ENCODE peak calls at places on chromosome 16, in eight cellular contexts. B is body of pancreas, P is IMR-90, T is thyroid gland, Y is tibial nerve, S is ovary, D is H1, M is spleen. L is an unnamed sample. For H3K4me1 and H3K9me3, the result is how much of the 10 kb centered on the place peaks cover.

GRCh38 chr16:200388-200787 is 20.1 kb downstream of the HBQ1 start:
- DNase-seq in B (no peak), P (peak), T (no peak), Y (no peak), S (no peak), D (no peak), M (no peak), L (no peak)

GRCh38 chr16:88713568-88714419 is 7.5 kb downstream of the CTU2 start:
- DNase-seq in B (no peak), P (peak), T (no peak), Y (no peak), S (no peak), D (no peak), M (no peak), L (no peak)

GRCh38 chr16:75584108-75584507 is 17.9 kb downstream of the GABARAPL2 start:
- DNase-seq in B (no peak), P (no peak), T (no peak), Y (no peak), S (no peak), D (no peak), M (no peak), L (no peak)

GRCh38 chr16:58264961-58265479 is 29.8 kb downstream of the PRSS54 start:
- DNase-seq in B (no peak), P (peak), T (no peak), Y (no peak), S (no peak), D (no peak), M (no peak), L (no peak)

GRCh38 chr16:70523013-70523620 is at the start of gene COG4:
- DNase-seq in B (peak), P (peak), T (peak), Y (peak), S (peak), D (peak), M (peak), L (peak)

GRCh38 chr16:57563761-57564160 is 21.3 kb downstream of the ADGRG5 start:
- DNase-seq in B (no peak), P (no peak), T (no peak), Y (no peak), S (no peak), D (no peak), M (no peak), L (peak)

GRCh38 chr16:29820730-29821662 is 734 bp downstream of the MVP start:
- DNase-seq in B (peak), P (no peak), T (peak), Y (no peak), S (peak), D (no peak), M (peak), L (peak)

GRCh38 chr16:72821551-72821950 is 226.4 kb downstream of the ZFHX3 start:
- DNase-seq in B (no peak), P (no peak), T (no peak), Y (no peak), S (no peak), D (no peak), M (no peak), L (no peak)

GRCh38 chr16:19152042-19152441 is 16.0 kb upstream of the SYT17 start:
- DNase-seq in B (no peak), P (no peak), T (no peak), Y (no peak), S (no peak), D (no peak), M (no peak), L (no peak)

GRCh38 chr16:80948886-80949502 is 57.7 kb downstream of the CMC2 start:
- DNase-seq in B (no peak), P (peak), T (peak), Y (peak), S (no peak), D (no peak), M (peak), L (peak)

GRCh38 chr16:80932725-80933124 is 74.0 kb downstream of the CMC2 start:
- DNase-seq in B (peak), P (peak), T (peak), Y (peak), S (peak), D (no peak), M (no peak), L (no peak)

GRCh38 chr16:80924372-80924978 is 82.2 kb downstream of the CMC2 start:
- DNase-seq in B (peak), P (peak), T (peak), Y (peak), S (no peak), D (peak), M (no peak), L (peak)

GRCh38 chr16:66923866-66924265 is 1.5 kb downstream of the RRAD start:
- DNase-seq in B (no peak), P (no peak), T (peak), Y (no peak), S (no peak), D (no peak), M (no peak), L (no peak)
- H3K4me1 ChIP-seq in B (under half), P (under half), T (half or more), Y (half or more), S (under half), D (under half), M (under half), L (under half)

DNA sequence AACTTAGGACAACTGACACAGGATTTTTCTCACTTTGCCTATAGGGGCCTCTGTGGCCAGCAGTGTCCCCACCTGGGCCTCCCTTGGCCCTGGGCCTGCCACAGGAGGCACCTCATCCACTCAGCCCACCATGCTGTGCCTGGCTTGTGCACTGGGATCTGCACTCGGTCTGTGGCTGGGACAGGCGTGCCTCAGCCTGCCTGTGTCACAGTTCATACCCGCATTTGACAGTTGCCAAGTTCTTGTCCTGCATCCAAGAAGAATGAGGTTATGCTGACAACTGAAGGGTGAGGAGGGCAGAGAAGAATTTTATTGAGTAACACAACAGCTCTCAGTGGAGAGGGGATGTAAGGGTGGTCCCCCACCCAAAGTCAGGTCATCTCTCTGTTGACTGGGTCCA is 36.0 kb downstream of the ZFP90 start:
- DNase-seq in B (no peak), P (no peak), T (no peak), Y (no peak), S (no peak), D (no peak), M (no peak), L (no peak)
- H3K9me3 ChIP-seq in B (under half), P (half or more), T (under half), Y (under half), S (under half), D (under half), M (half or more), L (under half)

DNA sequence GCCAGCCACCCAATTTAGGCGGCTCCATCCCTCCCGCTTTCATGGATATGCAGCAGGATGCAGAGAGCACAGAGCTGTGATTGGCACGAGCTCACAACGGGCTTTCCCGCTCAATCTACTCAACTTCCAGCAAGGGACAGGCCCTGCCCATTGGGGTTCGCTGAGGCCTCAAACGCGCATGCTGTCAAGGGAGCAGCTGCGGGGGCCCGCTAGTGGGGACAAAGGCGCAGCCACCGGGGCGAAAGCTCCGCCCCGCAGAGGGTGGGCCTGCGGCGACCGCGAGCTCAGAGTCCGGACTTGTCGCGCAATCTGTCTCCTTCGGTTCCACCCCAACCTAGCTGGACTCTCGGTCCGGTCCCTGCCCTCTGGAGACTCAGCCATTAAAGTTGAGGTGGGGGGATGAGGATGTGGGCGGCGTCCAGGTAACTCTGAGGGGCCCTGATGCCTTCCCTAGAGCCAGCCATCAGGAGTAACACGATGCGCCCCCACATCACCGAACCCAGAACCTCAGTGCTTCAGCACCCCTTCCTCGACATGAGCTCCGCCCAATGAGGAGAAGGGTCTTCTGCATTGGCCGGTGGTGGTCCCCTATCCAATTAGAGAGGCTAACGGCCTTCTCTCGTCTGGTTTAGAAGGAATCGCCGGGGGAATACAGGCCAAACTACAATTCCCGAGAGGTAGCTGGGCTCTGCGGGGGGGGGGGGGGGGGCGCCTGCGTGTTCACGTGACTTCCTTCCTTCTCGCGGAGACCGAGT is 489 bp upstream of the NFATC3 start:
- DNase-seq in B (peak), P (peak), T (peak), Y (peak), S (peak), D (peak), M (peak), L (peak)
- TF ChIP-seq POLR2A in B (peak), P (peak), T (no peak), Y (peak), S (peak), D (peak), M (no peak), L (peak)

DNA sequence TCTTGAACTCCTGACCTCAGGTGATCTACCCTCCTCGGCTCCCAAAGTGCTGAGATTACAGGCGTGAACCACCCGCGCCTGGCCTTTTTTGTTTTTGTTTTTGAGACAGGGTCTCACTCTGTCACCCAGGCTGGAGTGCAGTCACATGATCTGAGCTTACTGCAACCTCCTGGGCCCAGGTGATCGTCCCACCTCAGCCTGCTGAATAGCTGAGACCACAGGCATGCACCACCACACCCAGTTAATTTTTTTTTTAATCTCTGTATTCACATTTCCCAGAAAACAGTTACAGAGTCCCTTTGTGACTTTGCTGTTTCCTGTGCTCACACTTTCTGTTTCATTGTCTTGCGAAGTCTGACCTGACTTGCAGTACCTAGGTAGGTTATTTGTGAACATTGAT is 2.7 kb downstream of the CLUAP1 start:
- DNase-seq in B (no peak), P (no peak), T (no peak), Y (no peak), S (no peak), D (no peak), M (peak), L (no peak)
- H3K4me1 ChIP-seq in B (under half), P (under half), T (under half), Y (under half), S (under half), D (under half), M (under half), L (under half)

GRCh38 chr16:64830653-64831052 is 291.2 kb downstream of the CDH11 start:
- DNase-seq in B (no peak), P (peak), T (no peak), Y (no peak), S (no peak), D (no peak), M (no peak), L (no peak)
- H3K9me3 ChIP-seq in B (under half), P (under half), T (under half), Y (under half), S (under half), D (under half), M (under half), L (under half)

GRCh38 chr16:17053536-17054160 is 417.1 kb downstream of the XYLT1 start:
- DNase-seq in B (no peak), P (no peak), T (no peak), Y (no peak), S (no peak), D (no peak), M (no peak), L (no peak)
- TF ChIP-seq POLR2A in B (no peak), P (no peak), T (no peak), Y (no peak), S (no peak), D (no peak), M (no peak), L (no peak)

DNA sequence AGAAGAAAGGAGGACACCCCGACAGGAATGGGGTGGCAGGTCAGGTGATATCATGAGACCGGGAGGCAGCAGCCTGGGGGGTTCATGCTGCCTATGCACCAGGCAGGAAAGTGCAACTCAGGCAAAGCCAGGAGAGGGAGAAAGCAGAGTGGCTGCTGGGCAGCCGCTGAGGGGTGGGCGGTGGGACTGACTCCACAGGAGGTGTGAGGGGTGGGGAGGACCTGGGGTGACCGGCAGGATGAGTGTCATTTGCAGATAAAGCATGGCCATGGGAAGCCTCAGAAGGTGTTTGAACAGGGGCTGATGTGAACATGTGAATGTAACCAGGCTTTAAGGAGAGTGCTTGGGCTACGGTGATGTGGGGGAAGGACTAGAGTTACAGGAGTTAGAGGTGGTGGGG is 147.9 kb downstream of the IRF8 start:
- DNase-seq in B (peak), P (no peak), T (no peak), Y (no peak), S (no peak), D (no peak), M (peak), L (peak)
- H3K4me1 ChIP-seq in B (under half), P (under half), T (under half), Y (under half), S (under half), D (under half), M (under half), L (under half)